ENCODE peak calls at places on chromosomes 3 and 15, in eight cellular contexts. F is neuronal stem cell; Y is fibroblast of lung; A is dermis blood vessel endothelial cell; U is effector CD4-positive, alpha-beta T cell; Q is activated T-helper 1 cell treated with anti-CD3 and anti-CD28 coated beads, Interleukin-2, amount 50 U/mL, for 16 hours; R is iris pigment epithelial cell; V is CD8-positive, alpha-beta memory T cell. J is an unnamed sample.

GRCh38 chr15:79025201-79025600 is 65.4 kb downstream of the RASGRF1 start:
- DNase-seq in V (no peak), F (no peak), Y (no peak), Q (no peak), U (no peak), R (no peak), A (peak; percentile 11), J (no peak)

GRCh38 chr15:95763426-95763825 is 567.1 kb upstream of the NR2F2 start:
- DNase-seq in F (no peak), Y (no peak), A (peak; percentile 78), R (no peak), U (no peak), V (no peak), Q (no peak), J (no peak)

GRCh38 chr3:30980993-30981392 is 86.5 kb upstream of the GADL1 start:
- DNase-seq in Q (no peak), V (no peak), R (no peak), A (no peak), F (no peak), U (no peak), Y (no peak), J (no peak)

GRCh38 chr15:57865294-57865693 is 158.8 kb downstream of the POLR2M start:
- DNase-seq in Q (no peak), R (no peak), U (no peak), A (peak; percentile 36), Y (no peak), V (no peak), F (no peak), J (no peak)

GRCh38 chr3:196985298-196985697 is 16.7 kb upstream of the PIGZ start:
- DNase-seq in Q (no peak), U (no peak), R (no peak), A (no peak), V (no peak), F (no peak), Y (no peak), J (no peak)

GRCh38 chr15:68789921-68790575 is 30.6 kb downstream of the ANP32A start:
- DNase-seq in R (peak; percentile 64), U (no peak), V (no peak), F (no peak), Q (no peak), Y (peak; percentile 77), A (peak; percentile 56), J (no peak)

GRCh38 chr3:26827169-26827568 is 204.6 kb downstream of the LRRC3B start:
- DNase-seq in R (no peak), F (no peak), U (no peak), Y (no peak), Q (no peak), A (no peak), V (no peak), J (no peak)

GRCh38 chr3:74301058-74301457 is 313.4 kb downstream of the CNTN3 start:
- DNase-seq in U (no peak), V (no peak), Y (no peak), Q (no peak), F (no peak), R (no peak), A (no peak), J (no peak)

GRCh38 chr3:93843981-93844380 is 129.7 kb downstream of the PROS1 start:
- DNase-seq in A (peak; percentile 66), Y (peak; percentile 92), U (no peak), V (no peak), R (peak; percentile 84), Q (no peak), F (no peak), J (no peak)

GRCh38 chr15:35078221-35078915 is 6.7 kb downstream of the NANOGP8 start:
- DNase-seq in A (peak; percentile 75), Q (no peak), F (peak; percentile 33), V (no peak), R (peak; percentile 61), Y (peak; percentile 51), U (peak; percentile 9), J (peak; percentile 4)

GRCh38 chr3:128998532-128998931 is 2.6 kb upstream of the EFCC1 start:
- DNase-seq in R (no peak), F (no peak), Q (no peak), A (no peak), U (no peak), Y (no peak), V (no peak), J (no peak)

GRCh38 chr3:69353088-69353478 is 32.8 kb downstream of the FRMD4B start:
- DNase-seq in Y (no peak), Q (no peak), R (no peak), F (no peak), A (peak; percentile 45), U (no peak), V (no peak), J (no peak)

GRCh38 chr3:8491750-8492149 is 9.9 kb upstream of the LMCD1 start:
- DNase-seq in R (no peak), V (no peak), U (no peak), Q (no peak), F (no peak), Y (no peak), A (no peak), J (no peak)

GRCh38 chr15:76752549-76752948 is 152.6 kb downstream of the SCAPER start:
- DNase-seq in F (no peak), Q (no peak), U (no peak), Y (no peak), R (no peak), A (no peak), V (no peak), J (no peak)

GRCh38 chr15:85579011-85579701 is 198.8 kb downstream of the AKAP13 start:
- DNase-seq in U (no peak), Y (no peak), A (peak; percentile 62), Q (no peak), F (no peak), V (no peak), R (no peak), J (no peak)

GRCh38 chr15:87748483-87748882 is 508.1 kb downstream of the NTRK3 start:
- DNase-seq in R (no peak), Q (no peak), V (no peak), Y (no peak), F (no peak), U (no peak), A (no peak), J (no peak)

GRCh38 chr15:51132384-51133139 is 37.9 kb upstream of the TNFAIP8L3 start:
- DNase-seq in Y (peak; percentile 97), U (no peak), V (no peak), R (peak; percentile 99), Q (no peak), A (peak; percentile 97), F (peak; percentile 35), J (no peak)

GRCh38 chr3:149581681-149582349 is 76.0 kb downstream of the WWTR1 start:
- DNase-seq in V (no peak), R (peak; percentile 90), Y (peak; percentile 94), U (no peak), A (peak; percentile 70), Q (no peak), F (no peak), J (no peak)

GRCh38 chr3:190455843-190456242 is 6.1 kb upstream of the TMEM207 start:
- DNase-seq in A (no peak), F (no peak), Q (no peak), U (no peak), Y (no peak), V (no peak), R (no peak), J (no peak)

GRCh38 chr15:57405133-57405532 is 28.8 kb downstream of the CGNL1 start:
- DNase-seq in A (no peak), F (no peak), Y (no peak), U (no peak), Q (no peak), R (no peak), V (no peak), J (no peak)

GRCh38 chr3:69646287-69647067 is 92.8 kb upstream of the MITF start:
- DNase-seq in F (no peak), Y (no peak), R (no peak), U (no peak), V (no peak), Q (no peak), A (no peak), J (no peak)

GRCh38 chr15:73969151-73969759 is 22.8 kb downstream of the STOML1 start:
- DNase-seq in Q (no peak), Y (no peak), V (no peak), U (no peak), A (no peak), F (no peak), R (no peak), J (no peak)

GRCh38 chr3:126125781-126126251 is 41.9 kb upstream of the SLC41A3 start:
- DNase-seq in F (no peak), V (no peak), Q (no peak), R (no peak), A (no peak), U (no peak), Y (no peak), J (no peak)

GRCh38 chr3:141782386-141782932 is 19.3 kb downstream of the GRK7 start:
- DNase-seq in A (peak; percentile 61), Q (no peak), R (no peak), V (no peak), Y (no peak), F (no peak), U (no peak), J (no peak)

GRCh38 chr3:134476977-134477376 is 8.8 kb downstream of the ANAPC13 start:
- DNase-seq in A (no peak), F (no peak), Y (peak; percentile 65), U (no peak), Q (no peak), R (no peak), V (no peak), J (no peak)

GRCh38 chr15:34737379-34737928 is 17.3 kb downstream of the GJD2 start:
- DNase-seq in A (no peak), Y (no peak), Q (no peak), F (no peak), U (no peak), V (no peak), R (no peak), J (no peak)

GRCh38 chr3:42802876-42803799 is 1.2 kb downstream of the HIGD1A start:
- DNase-seq in R (no peak), Y (no peak), V (peak; percentile 2), U (no peak), Q (no peak), F (peak; percentile 36), A (no peak), J (no peak)

GRCh38 chr15:77012868-77013267 is 17.9 kb downstream of the PSTPIP1 start:
- DNase-seq in F (no peak), U (peak; percentile 35), A (no peak), Q (no peak), R (no peak), Y (no peak), V (peak; percentile 74), J (peak; percentile 72)

GRCh38 chr3:72210248-72210647 is 425.3 kb upstream of the PROK2 start:
- DNase-seq in Q (no peak), R (no peak), F (no peak), U (no peak), A (no peak), Y (peak; percentile 51), V (no peak), J (no peak)

GRCh38 chr3:158696618-158697017 is 24.2 kb upstream of the LXN start:
- DNase-seq in V (no peak), U (no peak), Y (peak; percentile 81), A (peak; percentile 42), R (peak; percentile 72), Q (no peak), F (no peak), J (no peak)

GRCh38 chr3:107988464-107989156 is 102.2 kb downstream of the CD47 start:
- DNase-seq in Q (no peak), U (no peak), V (no peak), R (peak; percentile 59), A (peak; percentile 52), Y (peak; percentile 59), F (no peak), J (no peak)

GRCh38 chr3:147408180-147409105 is 722 bp upstream of the ZIC1 start:
- DNase-seq in F (peak; percentile 56), A (no peak), Q (no peak), Y (no peak), R (no peak), U (no peak), V (no peak), J (no peak)

GRCh38 chr3:177703788-177704187 is 506.5 kb upstream of the TBL1XR1 start:
- DNase-seq in F (no peak), Q (no peak), V (no peak), R (peak; percentile 71), U (no peak), Y (peak; percentile 36), A (peak; percentile 47), J (no peak)

J was measured in immature natural killer cell.